ENCODE peak calls at places on chromosomes 12 and 14, in four cellular contexts. H is heart right ventricle; W is GM10248; G is activated CD4-positive, alpha-beta T cell treated with anti-CD3 and anti-CD28 coated beads, Interleukin-2, amount 50 U/mL, for 4 hours. K is an unnamed sample.

GRCh38 chr12:89960011-89960507 is 251.4 kb upstream of the ATP2B1 start:
- DNase-seq in H (no peak), G (no peak), W (peak), K (no peak)

GRCh38 chr12:113092478-113093408 is 36.2 kb downstream of the DTX1 start:
- DNase-seq in H (no peak), W (peak), G (no peak), K (no peak)

GRCh38 chr14:35879654-35880249 is 53.6 kb downstream of the BRMS1L start:
- DNase-seq in G (no peak), W (peak), H (no peak), K (no peak)

GRCh38 chr12:85626031-85626781 is 210.0 kb downstream of the RASSF9 start:
- DNase-seq in H (no peak), G (no peak), W (no peak), K (no peak)

GRCh38 chr12:20314325-20314724 is 54.0 kb upstream of the PDE3A start:
- DNase-seq in H (no peak), G (no peak), W (no peak), K (no peak)

GRCh38 chr12:68335462-68335861 is 3.3 kb upstream of the MDM1 start:
- DNase-seq in H (no peak), G (no peak), W (no peak), K (no peak)

GRCh38 chr12:56374726-56375597 is 12.3 kb upstream of the APOF start:
- DNase-seq in G (no peak), H (no peak), W (no peak), K (no peak)

GRCh38 chr14:59251811-59252771 is 63.6 kb downstream of the DAAM1 start:
- DNase-seq in W (no peak), G (no peak), H (no peak), K (no peak)

GRCh38 chr14:102944448-102945330 is 22.2 kb downstream of the AMN start:
- DNase-seq in W (no peak), G (no peak), H (no peak), K (no peak)

GRCh38 chr12:77888611-77889010 is 57.9 kb downstream of the NAV3 start:
- DNase-seq in H (no peak), W (no peak), G (no peak), K (no peak)

GRCh38 chr12:70875628-70876027 is 44.9 kb downstream of the PTPRR start:
- DNase-seq in H (no peak), G (no peak), W (no peak), K (no peak)

GRCh38 chr12:82363990-82364389 is 5.7 kb downstream of the METTL25 start:
- DNase-seq in G (no peak), W (no peak), H (no peak), K (no peak)

GRCh38 chr12:114976959-114977358 is 293.0 kb upstream of the TBX3 start:
- DNase-seq in W (no peak), H (no peak), G (no peak), K (no peak)

GRCh38 chr14:55701638-55702037 is 121.6 kb downstream of the KTN1 start:
- DNase-seq in G (no peak), W (peak), H (no peak), K (no peak)

GRCh38 chr12:91332305-91332704 is 149.7 kb upstream of the DCN start:
- DNase-seq in H (no peak), W (no peak), G (no peak), K (no peak)

GRCh38 chr12:52167578-52167977 is 24.2 kb downstream of the KRT80 start:
- DNase-seq in W (no peak), G (no peak), H (no peak), K (no peak)

GRCh38 chr14:102983496-102983895 is 61.0 kb downstream of the AMN start:
- DNase-seq in G (no peak), H (no peak), W (no peak), K (no peak)

GRCh38 chr12:95815635-95816212 is 25.2 kb upstream of the NTN4 start:
- DNase-seq in H (no peak), G (no peak), W (peak), K (peak)

GRCh38 chr12:46546634-46547273 is 174.2 kb upstream of the SLC38A2 start:
- DNase-seq in W (peak), H (no peak), G (no peak), K (no peak)

K was measured in frontal cortex.